ENCODE peak calls at places on chromosomes 6 and 20, in five cellular contexts. I is AG10803; K is HFFc6; R is foreskin fibroblast; G is CD8-positive, alpha-beta T cell. P is an unnamed sample.

GRCh38 chr6:155078331-155078745 is 83.2 kb downstream of the TIAM2 start:
- DNase-seq in K (no peak), G (no peak), R (no peak), I (no peak), P (no peak)

GRCh38 chr6:148943451-148943850 is 196.6 kb downstream of the UST start:
- DNase-seq in R (no peak), K (no peak), G (no peak), I (peak), P (no peak)

GRCh38 chr6:43009124-43009523 is 4.6 kb downstream of the MEA1 start:
- DNase-seq in R (no peak), G (peak), I (peak), K (peak), P (peak)

GRCh38 chr6:392441-393390 is 1.2 kb downstream of the IRF4 start:
- DNase-seq in G (peak), K (no peak), R (no peak), I (no peak), P (peak)

GRCh38 chr6:11277275-11278206 is 45.1 kb upstream of the NEDD9 start:
- DNase-seq in I (peak), G (no peak), K (peak), R (peak), P (peak)

GRCh38 chr20:56443654-56444540 is 24.5 kb upstream of the RTF2 start:
- DNase-seq in I (no peak), K (peak), G (no peak), R (no peak), P (no peak)

GRCh38 chr6:149194815-149195558 is 122.5 kb upstream of the TAB2 start:
- DNase-seq in K (no peak), R (no peak), I (no peak), G (no peak), P (no peak)

GRCh38 chr6:3347237-3347636 is 88.5 kb downstream of the PSMG4 start:
- DNase-seq in I (no peak), K (no peak), G (no peak), R (no peak), P (no peak)

GRCh38 chr6:53795254-53795701 is 473 bp downstream of the LRRC1 start:
- DNase-seq in I (no peak), K (no peak), G (no peak), R (no peak), P (no peak)

GRCh38 chr6:7939186-7939863 is 28.7 kb upstream of the TXNDC5 start:
- DNase-seq in R (no peak), I (no peak), K (no peak), G (no peak), P (no peak)

GRCh38 chr6:139888691-139889122 is 514.3 kb upstream of the CITED2 start:
- DNase-seq in K (no peak), I (peak), G (no peak), R (no peak), P (no peak)

GRCh38 chr6:44567406-44567805 is 179.9 kb downstream of the CDC5L start:
- DNase-seq in R (no peak), K (no peak), I (no peak), G (no peak), P (no peak)

GRCh38 chr6:109053285-109053684 is 41.4 kb downstream of the SESN1 start:
- DNase-seq in I (peak), K (no peak), G (no peak), R (no peak), P (no peak)

GRCh38 chr6:12163149-12163548 is 127.0 kb upstream of the EDN1 start:
- DNase-seq in R (no peak), K (no peak), G (peak), I (no peak), P (peak)

GRCh38 chr6:3284436-3284876 is 25.7 kb downstream of the PSMG4 start:
- DNase-seq in R (no peak), I (no peak), G (no peak), K (no peak), P (no peak)

GRCh38 chr20:3900187-3900604 is 11.0 kb downstream of the PANK2 start:
- DNase-seq in I (no peak), G (no peak), K (no peak), R (no peak), P (no peak)

GRCh38 chr20:47362361-47363219 is 6.1 kb upstream of the ZMYND8 start:
- DNase-seq in I (no peak), R (no peak), K (no peak), G (no peak), P (no peak)

GRCh38 chr6:103002282-103002681 is 1608.8 kb downstream of the GRIK2 start:
- DNase-seq in I (no peak), K (no peak), R (no peak), G (no peak), P (no peak)

GRCh38 chr20:19975436-19975799 is 41.7 kb upstream of the NAA20 start:
- DNase-seq in K (no peak), G (no peak), R (peak), I (peak), P (no peak)

GRCh38 chr6:6546318-6547110 is 42.0 kb upstream of the LY86 start:
- DNase-seq in K (no peak), I (no peak), G (no peak), R (no peak), P (peak)

GRCh38 chr6:34132486-34133185 is 13.3 kb downstream of the GRM4 start:
- DNase-seq in I (peak), G (peak), K (peak), R (no peak), P (peak)

GRCh38 chr6:41672816-41673703 is 34.8 kb downstream of the MDFI start:
- DNase-seq in I (no peak), R (no peak), G (no peak), K (no peak), P (no peak)

GRCh38 chr6:149852180-149852579 is 12.0 kb downstream of the LRP11 start:
- DNase-seq in G (no peak), R (no peak), I (peak), K (no peak), P (peak)

GRCh38 chr6:26383624-26384417 is 913 bp downstream of the BTN2A2 start:
- DNase-seq in K (peak), G (peak), I (peak), R (peak), P (no peak)

GRCh38 chr6:127192911-127193503 is 73.7 kb upstream of the RNF146 start:
- DNase-seq in G (no peak), K (peak), R (peak), I (peak), P (no peak)

GRCh38 chr6:71279740-71280139 is 8.9 kb upstream of the OGFRL1 start:
- DNase-seq in K (no peak), G (no peak), I (no peak), R (no peak), P (no peak)

GRCh38 chr6:135740580-135740979 is 110.9 kb upstream of the PDE7B start:
- DNase-seq in G (no peak), R (no peak), I (no peak), K (no peak), P (no peak)

GRCh38 chr6:7145269-7146078 is 37.7 kb downstream of the RREB1 start:
- DNase-seq in G (no peak), R (no peak), I (no peak), K (no peak), P (no peak)

GRCh38 chr6:11411592-11411991 is 126.0 kb upstream of the TMEM170B start:
- DNase-seq in K (no peak), R (no peak), G (no peak), I (no peak), P (no peak)

GRCh38 chr6:81938014-81938761 is 185.7 kb upstream of the TENT5A start:
- DNase-seq in K (peak), G (no peak), R (peak), I (peak), P (no peak)

GRCh38 chr20:52104546-52105044 is 87.0 kb downstream of the ZFP64 start:
- DNase-seq in G (no peak), K (peak), I (peak), R (peak), P (no peak)

GRCh38 chr6:150880336-150880735 is 14.8 kb downstream of the MTHFD1L start:
- DNase-seq in K (no peak), G (no peak), I (no peak), R (no peak), P (no peak)

GRCh38 chr6:133553652-133554051 is 312.5 kb downstream of the EYA4 start:
- DNase-seq in R (peak), I (peak), K (peak), G (no peak), P (peak)

GRCh38 chr20:33443006-33443511 is 504 bp downstream of the SNTA1 start:
- DNase-seq in R (no peak), I (no peak), G (peak), K (no peak), P (no peak)

GRCh38 chr6:119137194-119138072 is 59.0 kb upstream of the FAM184A start:
- DNase-seq in I (peak), R (peak), K (no peak), G (no peak), P (no peak)

GRCh38 chr20:49762940-49763766 is 49.5 kb upstream of the B4GALT5 start:
- DNase-seq in G (no peak), K (no peak), I (no peak), R (no peak), P (no peak)

GRCh38 chr6:125025164-125025854 is 63.1 kb downstream of the RNF217 start:
- DNase-seq in G (no peak), R (no peak), I (no peak), K (no peak), P (no peak)
- TF ChIP-seq CTCF in G (no peak), R (no peak), I (no peak), K (no peak), P (no peak)

GRCh38 chr20:7926767-7927166 is 13.5 kb downstream of the HAO1 start:
- DNase-seq in K (peak), R (peak), G (no peak), I (peak), P (no peak)
- TF ChIP-seq CTCF in K (peak), R (peak), G (no peak), I (peak), P (no peak)

DNA sequence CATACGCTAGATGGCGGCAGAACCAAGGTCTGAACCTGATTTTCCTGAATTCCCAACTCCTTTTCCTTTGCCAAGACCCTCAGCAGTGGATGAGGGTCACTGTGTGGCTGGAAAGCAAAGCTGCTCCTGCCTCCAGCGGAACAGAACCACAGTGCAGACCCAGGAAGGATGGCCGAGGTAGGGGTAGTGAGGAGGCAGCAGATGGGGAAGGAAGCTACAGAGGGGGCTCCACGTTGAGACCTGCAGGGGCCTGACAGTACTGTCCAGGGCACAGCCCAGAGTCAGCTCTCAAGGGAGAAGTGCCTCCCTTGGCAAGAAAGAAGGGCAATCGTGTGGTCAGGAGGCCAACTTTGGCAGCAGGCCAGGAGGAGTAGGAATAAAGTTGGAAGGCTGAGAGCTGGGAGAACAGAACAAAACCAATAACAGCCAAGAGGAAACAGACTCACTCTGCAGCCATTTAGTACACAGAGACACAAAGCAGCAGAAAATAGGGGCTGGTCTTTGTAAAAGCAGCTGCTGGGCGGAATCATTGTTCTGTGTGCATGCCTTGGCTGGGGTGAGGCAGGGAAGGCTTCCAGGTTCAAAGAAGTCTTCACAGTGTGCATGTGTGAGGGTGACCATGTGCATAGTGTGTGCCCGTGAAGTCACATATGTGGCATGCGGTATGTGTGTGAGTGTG is 3.1 kb downstream of the GABRR2 start:
- DNase-seq in K (peak), I (peak), R (peak), G (no peak), P (no peak)
- TF ChIP-seq CTCF in K (peak), I (peak), R (peak), G (no peak), P (no peak)

GRCh38 chr20:6381887-6382286 is 259.1 kb upstream of the FERMT1 start:
- DNase-seq in K (no peak), G (no peak), R (no peak), I (no peak), P (no peak)
- TF ChIP-seq CTCF in K (peak), G (no peak), R (peak), I (peak), P (no peak)